ENCODE peak calls at places on chromosome 10, in five cellular contexts. I is H1, X is HepG2, D is K562, A is SK-N-SH. R is an unnamed sample.

GRCh38 chr10:130127612-130128607 is 8.3 kb upstream of the GLRX3 start:
- DNase-seq in I (no peak), X (peak; percentile 65), D (peak; percentile 59), A (peak; percentile 91), R (no peak)

GRCh38 chr10:44830022-44830421 is 81.1 kb upstream of the TMEM72 start:
- DNase-seq in I (no peak), X (no peak), D (no peak), A (no peak), R (no peak)

GRCh38 chr10:85607296-85607695 is 759.3 kb downstream of the GRID1 start:
- DNase-seq in I (no peak), X (no peak), D (no peak), A (no peak), R (no peak)

GRCh38 chr10:5555031-5555510 is 30.3 kb downstream of the CALML3 start:
- DNase-seq in I (no peak), X (no peak), D (no peak), A (no peak), R (no peak)

GRCh38 chr10:69222157-69223027 is 2.3 kb downstream of the HKDC1 start:
- DNase-seq in I (peak; percentile 25), X (peak; percentile 62), D (peak; percentile 89), A (peak; percentile 57), R (peak; percentile 66)

GRCh38 chr10:109668137-109668536 is 255.2 kb downstream of the XPNPEP1 start:
- DNase-seq in I (no peak), X (no peak), D (no peak), A (no peak), R (no peak)

GRCh38 chr10:112986791-112987190 is 36.7 kb downstream of the TCF7L2 start:
- DNase-seq in I (no peak), X (no peak), D (no peak), A (no peak), R (no peak)

GRCh38 chr10:70374775-70375614 is 7.4 kb downstream of the LRRC20 start:
- DNase-seq in I (no peak), X (no peak), D (no peak), A (no peak), R (no peak)

GRCh38 chr10:94103192-94103591 is 109.5 kb downstream of the PLCE1 start:
- DNase-seq in I (no peak), X (no peak), D (no peak), A (no peak), R (no peak)

GRCh38 chr10:10677479-10677878 is 340.2 kb upstream of the CELF2 start:
- DNase-seq in I (peak; percentile 33), X (no peak), D (no peak), A (peak; percentile 10), R (no peak)

GRCh38 chr10:97182327-97182990 is 3.3 kb downstream of the SLIT1 start:
- DNase-seq in I (no peak), X (no peak), D (no peak), A (no peak), R (no peak)

GRCh38 chr10:30858499-30858898 is 173.2 kb downstream of the ZNF438 start:
- DNase-seq in I (no peak), X (no peak), D (no peak), A (no peak), R (no peak)

GRCh38 chr10:124999433-125000365 is 57.8 kb downstream of the ZRANB1 start:
- DNase-seq in I (no peak), X (no peak), D (no peak), A (peak; percentile 27), R (no peak)

GRCh38 chr10:132981173-132981555 is 38.8 kb upstream of the CFAP46 start:
- DNase-seq in I (no peak), X (no peak), D (no peak), A (no peak), R (no peak)

GRCh38 chr10:61784354-61785131 is 117.0 kb upstream of the ARID5B start:
- DNase-seq in I (no peak), X (no peak), D (peak; percentile 66), A (no peak), R (no peak)

GRCh38 chr10:92691591-92692084 is 1.9 kb downstream of the HHEX start:
- DNase-seq in I (no peak), X (no peak), D (no peak), A (no peak), R (peak; percentile 96)

GRCh38 chr10:79139124-79139835 is 70.5 kb downstream of the ZMIZ1 start:
- DNase-seq in I (no peak), X (no peak), D (peak; percentile 68), A (no peak), R (no peak)

GRCh38 chr10:93062499-93063216 is 2.1 kb downstream of the CYP26C1 start:
- DNase-seq in I (no peak), X (no peak), D (no peak), A (peak; percentile 30), R (peak; percentile 62)

GRCh38 chr10:60648761-60649160 is 129.5 kb upstream of the CDK1 start:
- DNase-seq in I (no peak), X (no peak), D (no peak), A (no peak), R (no peak)

GRCh38 chr10:104318810-104319684 is 19.2 kb downstream of the ITPRIP start:
- DNase-seq in I (no peak), X (no peak), D (no peak), A (no peak), R (no peak)

GRCh38 chr10:21173433-21173963 is 276.4 kb upstream of the NEBL start:
- DNase-seq in I (no peak), X (no peak), D (no peak), A (peak; percentile 85), R (no peak)

GRCh38 chr10:60359066-60359465 is 30.6 kb downstream of the ANK3 start:
- DNase-seq in I (no peak), X (no peak), D (no peak), A (no peak), R (no peak)

GRCh38 chr10:74871595-74872382 is 45.4 kb downstream of the KAT6B start:
- DNase-seq in I (no peak), X (no peak), D (no peak), A (no peak), R (no peak)

GRCh38 chr10:122657734-122658133 is 41.9 kb downstream of the C10orf120 start:
- DNase-seq in I (no peak), X (no peak), D (no peak), A (no peak), R (no peak)

GRCh38 chr10:118035358-118036031 is 11.2 kb downstream of the RAB11FIP2 start:
- DNase-seq in I (no peak), X (no peak), D (no peak), A (no peak), R (peak; percentile 47)

GRCh38 chr10:119802068-119802538 is 70.5 kb downstream of the MCMBP start:
- DNase-seq in I (no peak), X (no peak), D (no peak), A (no peak), R (no peak)

GRCh38 chr10:111297351-111297848 is 220.6 kb downstream of the ADRA2A start:
- DNase-seq in I (no peak), X (no peak), D (no peak), A (no peak), R (no peak)

GRCh38 chr10:24513155-24513554 is 210.5 kb downstream of the ARHGAP21 start:
- DNase-seq in I (no peak), X (no peak), D (no peak), A (no peak), R (no peak)

GRCh38 chr10:89916481-89916880 is 215.1 kb downstream of the KIF20B start:
- DNase-seq in I (no peak), X (no peak), D (no peak), A (no peak), R (no peak)

GRCh38 chr10:75191821-75192568 is 18.6 kb upstream of the VDAC2 start:
- DNase-seq in I (no peak), X (peak; percentile 78), D (peak; percentile 84), A (no peak), R (no peak)

GRCh38 chr10:43262043-43262901 is 4.6 kb downstream of the RASGEF1A start:
- DNase-seq in I (no peak), X (no peak), D (peak; percentile 22), A (peak; percentile 56), R (no peak)
- TF ChIP-seq GABPA in I (no peak), X (no peak), D (no peak), A (no peak), R (no peak)

GRCh38 chr10:14585287-14586193 is 189.2 kb downstream of the FAM107B start:
- DNase-seq in I (no peak), X (peak; percentile 35), D (no peak), A (no peak), R (no peak)

GRCh38 chr10:14586901-14587300 is 187.8 kb downstream of the FAM107B start:
- DNase-seq in I (no peak), X (no peak), D (no peak), A (no peak), R (no peak)

GRCh38 chr10:14588084-14588937 is 186.4 kb downstream of the FAM107B start:
- DNase-seq in I (no peak), X (peak; percentile 84), D (no peak), A (no peak), R (peak; percentile 40)

GRCh38 chr10:14584643-14585042 is 190.1 kb downstream of the FAM107B start:
- DNase-seq in I (no peak), X (no peak), D (no peak), A (no peak), R (no peak)

GRCh38 chr10:14587540-14588083 is 187.1 kb downstream of the FAM107B start:
- DNase-seq in I (no peak), X (no peak), D (no peak), A (no peak), R (no peak)
- H3K27ac ChIP-seq in I (no peak overlapping the region), X (peak overlapping the region; percentile 61), D (no peak overlapping the region), A (no peak overlapping the region), R (peak overlapping the region; percentile 55)

GRCh38 chr10:100848770-100849169 is 64.0 kb upstream of the SLF2 start:
- DNase-seq in I (no peak), X (no peak), D (no peak), A (no peak), R (no peak)

GRCh38 chr10:100841528-100841927 is 71.2 kb upstream of the SLF2 start:
- DNase-seq in I (no peak), X (no peak), D (no peak), A (no peak), R (no peak)

GRCh38 chr10:100847440-100847839 is 65.3 kb upstream of the SLF2 start:
- DNase-seq in I (no peak), X (no peak), D (no peak), A (no peak), R (no peak)
- TF ChIP-seq GABPA in I (no peak), X (no peak), D (no peak), A (no peak), R (no peak)

GRCh38 chr10:121539757-121540156 is 58.5 kb downstream of the FGFR2 start:
- DNase-seq in I (no peak), X (no peak), D (no peak), A (no peak), R (no peak)

GRCh38 chr10:121532465-121532864 is 65.8 kb downstream of the FGFR2 start:
- DNase-seq in I (no peak), X (peak; percentile 37), D (no peak), A (no peak), R (no peak)

GRCh38 chr10:121535381-121535780 is 62.9 kb downstream of the FGFR2 start:
- DNase-seq in I (no peak), X (no peak), D (no peak), A (no peak), R (no peak)

GRCh38 chr10:121540773-121541395 is 57.4 kb downstream of the FGFR2 start:
- DNase-seq in I (no peak), X (no peak), D (no peak), A (no peak), R (no peak)

GRCh38 chr10:121536271-121536918 is 61.8 kb downstream of the FGFR2 start:
- DNase-seq in I (no peak), X (no peak), D (no peak), A (no peak), R (no peak)
- H3K27ac ChIP-seq in I (no peak overlapping the region), X (no peak overlapping the region), D (no peak overlapping the region), A (no peak overlapping the region), R (no peak overlapping the region)